ENCODE peak calls at places on chromosomes 13 and 19, in six cellular contexts. One of them, this sample, is unnamed.

GRCh38 chr19:664913-665443 is 2.0 kb upstream of the RNF126 start:
- DNase-seq in fibroblast of pulmonary artery: peak
- DNase-seq in ovary: peak
- DNase-seq in neuronal stem cell: peak
- DNase-seq in stomach: peak
- DNase-seq in choroid plexus epithelial cell: peak
- DNase-seq in this sample: peak

GRCh38 chr19:46975918-46976782 is 43.5 kb upstream of the NPAS1 start:
- DNase-seq in fibroblast of pulmonary artery: peak
- DNase-seq in ovary: peak
- DNase-seq in neuronal stem cell: peak
- DNase-seq in stomach: peak
- DNase-seq in choroid plexus epithelial cell: peak
- DNase-seq in this sample: peak

GRCh38 chr19:58352760-58353671 is at the start of gene A1BG:
- DNase-seq in fibroblast of pulmonary artery: no peak
- DNase-seq in ovary: no peak
- DNase-seq in neuronal stem cell: no peak
- DNase-seq in stomach: no peak
- DNase-seq in choroid plexus epithelial cell: no peak
- DNase-seq in this sample: no peak

GRCh38 chr13:109998030-109998429 is 211.6 kb upstream of the IRS2 start:
- DNase-seq in fibroblast of pulmonary artery: no peak
- DNase-seq in ovary: no peak
- DNase-seq in neuronal stem cell: no peak
- DNase-seq in stomach: no peak
- DNase-seq in choroid plexus epithelial cell: no peak
- DNase-seq in this sample: no peak

GRCh38 chr19:19230999-19231398 is 19.2 kb downstream of the NCAN start:
- DNase-seq in fibroblast of pulmonary artery: no peak
- DNase-seq in ovary: no peak
- DNase-seq in neuronal stem cell: no peak
- DNase-seq in stomach: no peak
- DNase-seq in choroid plexus epithelial cell: no peak
- DNase-seq in this sample: no peak

GRCh38 chr13:63625869-63626268 is 2210.2 kb upstream of the PCDH20 start:
- DNase-seq in fibroblast of pulmonary artery: peak
- DNase-seq in ovary: no peak
- DNase-seq in neuronal stem cell: no peak
- DNase-seq in stomach: no peak
- DNase-seq in choroid plexus epithelial cell: peak
- DNase-seq in this sample: no peak

GRCh38 chr19:36528194-36528920 is at the start of gene ZNF260:
- DNase-seq in fibroblast of pulmonary artery: peak
- DNase-seq in ovary: peak
- DNase-seq in neuronal stem cell: peak
- DNase-seq in stomach: peak
- DNase-seq in choroid plexus epithelial cell: peak
- DNase-seq in this sample: peak

GRCh38 chr19:2524840-2525723 is 49.2 kb downstream of the GADD45B start:
- DNase-seq in fibroblast of pulmonary artery: peak
- DNase-seq in ovary: no peak
- DNase-seq in neuronal stem cell: no peak
- DNase-seq in stomach: peak
- DNase-seq in choroid plexus epithelial cell: peak
- DNase-seq in this sample: peak

GRCh38 chr19:17721821-17722220 is 2.5 kb downstream of the MAP1S start:
- DNase-seq in fibroblast of pulmonary artery: peak
- DNase-seq in ovary: no peak
- DNase-seq in neuronal stem cell: no peak
- DNase-seq in stomach: no peak
- DNase-seq in choroid plexus epithelial cell: peak
- DNase-seq in this sample: no peak

GRCh38 chr19:53092723-53093122 is 10.5 kb downstream of the ZNF160 start:
- DNase-seq in fibroblast of pulmonary artery: no peak
- DNase-seq in ovary: no peak
- DNase-seq in neuronal stem cell: no peak
- DNase-seq in stomach: no peak
- DNase-seq in choroid plexus epithelial cell: no peak
- DNase-seq in this sample: no peak

GRCh38 chr19:3723110-3723488 is 14.9 kb downstream of the TJP3 start:
- DNase-seq in fibroblast of pulmonary artery: no peak
- DNase-seq in ovary: no peak
- DNase-seq in neuronal stem cell: no peak
- DNase-seq in stomach: no peak
- DNase-seq in choroid plexus epithelial cell: no peak
- DNase-seq in this sample: no peak

GRCh38 chr19:58319241-58319640 is 7.6 kb upstream of the ZSCAN22 start:
- DNase-seq in fibroblast of pulmonary artery: no peak
- DNase-seq in ovary: no peak
- DNase-seq in neuronal stem cell: no peak
- DNase-seq in stomach: no peak
- DNase-seq in choroid plexus epithelial cell: no peak
- DNase-seq in this sample: no peak

GRCh38 chr19:16161848-16162247 is 11.5 kb downstream of the CIB3 start:
- DNase-seq in fibroblast of pulmonary artery: peak
- DNase-seq in ovary: no peak
- DNase-seq in neuronal stem cell: no peak
- DNase-seq in stomach: no peak
- DNase-seq in choroid plexus epithelial cell: peak
- DNase-seq in this sample: peak

DNA sequence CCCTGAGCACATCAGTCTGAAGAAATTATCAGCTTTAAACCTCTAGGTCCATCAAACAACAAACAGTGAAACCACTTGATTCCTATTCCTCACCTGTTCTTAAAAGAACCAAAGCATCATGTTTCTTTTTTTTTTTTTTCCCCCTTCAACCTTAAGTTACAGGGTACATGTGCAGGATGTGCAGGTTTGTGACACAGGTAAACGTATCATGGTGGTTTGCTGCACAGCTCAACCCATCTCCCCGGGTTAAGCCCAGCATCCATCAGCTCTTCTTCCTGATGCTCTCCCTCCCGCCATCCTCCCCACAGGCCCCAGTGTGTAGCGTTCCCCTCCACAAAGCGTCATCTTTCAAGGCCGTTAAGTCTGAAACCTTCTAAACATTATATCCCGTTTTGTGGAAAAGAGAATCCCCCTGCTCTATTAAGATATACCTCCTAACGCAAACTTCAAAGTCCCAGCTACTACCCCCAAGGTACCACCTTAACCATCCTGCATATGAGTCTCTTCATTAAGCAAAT is 10.9 kb downstream of the USP12 start:
- DNase-seq in fibroblast of pulmonary artery: no peak
- DNase-seq in ovary: no peak
- DNase-seq in neuronal stem cell: no peak
- DNase-seq in stomach: no peak
- DNase-seq in choroid plexus epithelial cell: no peak
- DNase-seq in this sample: no peak
- H3K4me3 ChIP-seq in fibroblast of pulmonary artery: no peak
- H3K4me3 ChIP-seq in ovary: no peak
- H3K4me3 ChIP-seq in neuronal stem cell: no peak
- H3K4me3 ChIP-seq in stomach: no peak
- H3K4me3 ChIP-seq in choroid plexus epithelial cell: no peak
- H3K4me3 ChIP-seq in this sample: no peak

DNA sequence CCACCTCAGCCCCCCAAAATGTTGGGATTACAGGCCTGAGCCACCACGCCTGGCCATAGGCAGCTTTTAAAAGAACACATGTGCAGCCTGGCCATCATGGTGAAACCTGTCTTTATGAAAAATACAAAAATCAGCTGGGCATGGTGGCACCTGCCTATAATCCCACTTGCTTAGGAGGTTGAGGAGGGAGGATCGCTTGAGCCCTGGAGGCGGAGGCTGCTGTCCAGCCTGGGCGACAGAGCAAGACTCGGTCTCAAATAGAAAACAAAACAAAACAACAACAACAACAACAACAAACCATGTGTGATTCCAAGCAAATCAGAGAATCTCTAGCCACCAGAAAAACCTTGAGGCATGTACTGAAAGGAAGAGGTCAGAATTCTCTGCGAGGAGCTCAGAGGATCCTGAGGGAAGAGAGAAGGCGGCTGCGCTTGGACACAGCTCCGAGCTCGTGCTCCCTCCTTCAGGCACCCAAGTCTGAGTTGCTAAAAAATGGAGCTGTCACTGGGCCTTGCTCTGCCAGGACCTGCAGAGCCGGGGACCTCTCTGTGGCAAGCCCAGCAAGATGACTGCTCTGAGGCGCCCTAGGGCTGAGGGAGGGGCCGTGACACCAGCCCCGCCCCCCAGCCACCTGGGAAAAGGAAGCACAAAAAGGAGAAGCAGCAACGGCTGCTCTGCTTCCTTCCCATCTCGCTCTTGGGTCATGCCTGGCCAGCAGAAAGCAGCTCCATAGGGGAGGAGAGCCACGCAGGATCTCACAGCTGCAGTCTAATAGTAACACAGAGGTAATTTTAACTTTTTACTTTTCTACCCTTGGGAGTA is at the start of gene ARL11:
- DNase-seq in fibroblast of pulmonary artery: no peak
- DNase-seq in ovary: no peak
- DNase-seq in neuronal stem cell: no peak
- DNase-seq in stomach: peak
- DNase-seq in choroid plexus epithelial cell: no peak
- DNase-seq in this sample: no peak
- H3K4me3 ChIP-seq in fibroblast of pulmonary artery: no peak
- H3K4me3 ChIP-seq in ovary: no peak
- H3K4me3 ChIP-seq in neuronal stem cell: no peak
- H3K4me3 ChIP-seq in stomach: peak
- H3K4me3 ChIP-seq in choroid plexus epithelial cell: no peak
- H3K4me3 ChIP-seq in this sample: no peak

GRCh38 chr19:49474545-49474930 is 523 bp downstream of the FLT3LG start:
- DNase-seq in fibroblast of pulmonary artery: no peak
- DNase-seq in ovary: no peak
- DNase-seq in neuronal stem cell: no peak
- DNase-seq in stomach: no peak
- DNase-seq in choroid plexus epithelial cell: no peak
- DNase-seq in this sample: no peak
- H3K4me3 ChIP-seq in fibroblast of pulmonary artery: peak
- H3K4me3 ChIP-seq in ovary: peak
- H3K4me3 ChIP-seq in neuronal stem cell: no peak
- H3K4me3 ChIP-seq in stomach: peak
- H3K4me3 ChIP-seq in choroid plexus epithelial cell: peak
- H3K4me3 ChIP-seq in this sample: peak

GRCh38 chr13:27353166-27353583 is 71.2 kb upstream of the GTF3A start:
- DNase-seq in fibroblast of pulmonary artery: peak
- DNase-seq in ovary: no peak
- DNase-seq in neuronal stem cell: no peak
- DNase-seq in stomach: no peak
- DNase-seq in choroid plexus epithelial cell: peak
- DNase-seq in this sample: peak
- H3K4me3 ChIP-seq in fibroblast of pulmonary artery: peak
- H3K4me3 ChIP-seq in ovary: no peak
- H3K4me3 ChIP-seq in neuronal stem cell: no peak
- H3K4me3 ChIP-seq in stomach: peak
- H3K4me3 ChIP-seq in choroid plexus epithelial cell: no peak
- H3K4me3 ChIP-seq in this sample: no peak